ENCODE peak calls at places on chromosome 11, in four cellular contexts. C is HAP-1, K is GM23248, Z is psoas muscle. S is an unnamed sample.

GRCh38 chr11:128553662-128554392 is 33.5 kb downstream of the ETS1 start:
- DNase-seq in K (peak; percentile 13), C (no peak), Z (no peak), S (no peak)

GRCh38 chr11:12884751-12885318 is 124.3 kb upstream of the RASSF10 start:
- DNase-seq in K (peak; percentile 52), C (no peak), Z (no peak), S (no peak)

GRCh38 chr11:27705873-27706820 is 5.9 kb upstream of the BDNF start:
- DNase-seq in Z (no peak), K (peak; percentile 56), C (peak; percentile 14), S (no peak)

GRCh38 chr11:78460468-78460867 is 42.8 kb upstream of the GAB2 start:
- DNase-seq in C (no peak), K (peak; percentile 48), Z (no peak), S (no peak)

GRCh38 chr11:12234216-12234615 is 123.8 kb downstream of the MICAL2 start:
- DNase-seq in Z (no peak), K (no peak), C (no peak), S (no peak)

GRCh38 chr11:79667377-79667776 is 226.5 kb upstream of the TENM4 start:
- DNase-seq in C (no peak), Z (no peak), K (no peak), S (no peak)

GRCh38 chr11:61923166-61924015 is 6.0 kb upstream of the RAB3IL1 start:
- DNase-seq in K (peak; percentile 72), C (no peak), Z (peak; percentile 85), S (no peak)

GRCh38 chr11:102932678-102933077 is 22.9 kb downstream of the MMP13 start:
- DNase-seq in Z (no peak), K (peak; percentile 69), C (no peak), S (no peak)

GRCh38 chr11:94766656-94767291 is 1.4 kb upstream of the AMOTL1 start:
- DNase-seq in Z (no peak), K (peak; percentile 43), C (no peak), S (no peak)

GRCh38 chr11:6200975-6201374 is 2.0 kb downstream of the OR52W1 start:
- DNase-seq in Z (peak; percentile 66), K (no peak), C (peak; percentile 27), S (no peak)

GRCh38 chr11:120775986-120776682 is 247.8 kb upstream of the TBCEL start:
- DNase-seq in Z (no peak), C (no peak), K (no peak), S (no peak)

GRCh38 chr11:84437129-84438123 is 1151.3 kb upstream of the CCDC90B start:
- DNase-seq in K (peak; percentile 9), Z (no peak), C (no peak), S (peak; percentile 70)

GRCh38 chr11:118313242-118313641 is 8.7 kb downstream of the CD3E start:
- DNase-seq in K (peak; percentile 26), C (no peak), Z (no peak), S (no peak)

GRCh38 chr11:66509131-66509561 is 1.3 kb upstream of the BBS1 start:
- DNase-seq in C (no peak), Z (peak; percentile 44), K (no peak), S (no peak)

GRCh38 chr11:47468598-47469214 is 19.8 kb upstream of the RAPSN start:
- DNase-seq in K (peak; percentile 35), C (no peak), Z (no peak), S (no peak)

GRCh38 chr11:128282053-128282452 is 305.3 kb downstream of the ETS1 start:
- DNase-seq in C (no peak), Z (no peak), K (no peak), S (no peak)

GRCh38 chr11:60428517-60428916 is 855 bp upstream of the MS4A5 start:
- DNase-seq in K (peak; percentile 0), C (no peak), Z (no peak), S (no peak)

GRCh38 chr11:128506999-128507591 is 80.3 kb downstream of the ETS1 start:
- DNase-seq in K (peak; percentile 99), Z (peak; percentile 96), C (peak; percentile 7), S (no peak)

GRCh38 chr11:79973701-79974626 is 533.1 kb upstream of the TENM4 start:
- DNase-seq in C (no peak), Z (no peak), K (no peak), S (peak; percentile 5)

GRCh38 chr11:132780051-132780450 is 752.2 kb downstream of the OPCML start:
- DNase-seq in K (no peak), Z (no peak), C (no peak), S (no peak)

GRCh38 chr11:25755918-25756584 is 575.9 kb upstream of the ANO3 start:
- DNase-seq in Z (no peak), C (no peak), K (no peak), S (no peak)

GRCh38 chr11:32478277-32478731 is 43.0 kb upstream of the WT1 start:
- DNase-seq in Z (no peak), C (peak; percentile 27), K (no peak), S (no peak)

GRCh38 chr11:122646549-122647340 is 8.8 kb upstream of the UBASH3B start:
- DNase-seq in C (no peak), K (peak; percentile 89), Z (no peak), S (no peak)

GRCh38 chr11:62461740-62462522 is 43.1 kb downstream of the SCGB1A1 start:
- DNase-seq in Z (no peak), K (peak; percentile 73), C (no peak), S (no peak)

GRCh38 chr11:109138200-109138599 is 283.8 kb upstream of the C11orf87 start:
- DNase-seq in K (peak; percentile 15), C (no peak), Z (no peak), S (no peak)

GRCh38 chr11:120710354-120711187 is 199.0 kb downstream of the GRIK4 start:
- DNase-seq in Z (peak; percentile 71), K (peak; percentile 95), C (peak; percentile 86), S (no peak)

GRCh38 chr11:125250316-125250870 is 85.8 kb downstream of the PKNOX2 start:
- DNase-seq in C (no peak), K (no peak), Z (no peak), S (no peak)

GRCh38 chr11:93020248-93021088 is 51.0 kb downstream of the MTNR1B start:
- DNase-seq in Z (no peak), C (no peak), K (peak; percentile 60), S (no peak)

DNA sequence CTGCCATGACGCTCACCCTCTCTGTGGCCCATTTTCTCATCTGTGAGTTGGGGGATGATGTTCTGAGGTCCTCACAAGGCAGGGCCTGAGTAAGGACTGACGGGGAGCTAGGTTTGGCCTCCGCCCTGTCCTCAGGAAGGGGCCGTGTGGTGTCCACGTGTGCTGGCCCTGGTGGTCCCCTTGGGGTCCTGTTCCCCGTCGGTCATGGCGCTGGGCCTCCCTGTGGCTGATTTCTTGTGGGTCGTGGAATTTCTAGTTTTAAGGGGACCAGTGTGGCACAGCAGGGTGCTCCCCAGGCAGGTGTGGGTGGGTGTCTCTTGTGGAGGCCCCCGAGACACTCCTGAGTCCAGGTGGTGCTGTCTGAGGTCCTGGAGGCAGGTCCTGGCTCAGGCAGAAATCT is 5.9 kb downstream of the LINC01488 start:
- DNase-seq in C (no peak), K (no peak), Z (peak; percentile 27), S (no peak)
- H3K4me1 ChIP-seq in C (no peaks in the 10 kb centered on the region), K (no peaks in the 10 kb centered on the region), Z (peaks cover 10% of the 10 kb centered on the region), S (peaks cover 4% of the 10 kb centered on the region)

GRCh38 chr11:46359936-46360335 is 12.7 kb downstream of the DGKZ start:
- DNase-seq in K (no peak), Z (no peak), C (no peak), S (no peak)
- H3K4me1 ChIP-seq in K (peaks cover 40% of the 10 kb centered on the region), Z (peaks cover 31% of the 10 kb centered on the region), C (no peaks in the 10 kb centered on the region), S (peaks cover 10% of the 10 kb centered on the region)

GRCh38 chr11:64131657-64132387 is 34.1 kb downstream of the MACROD1 start:
- DNase-seq in Z (no peak), K (no peak), C (no peak), S (no peak)

GRCh38 chr11:64132388-64132771 is 33.5 kb downstream of the MACROD1 start:
- DNase-seq in K (no peak), C (no peak), Z (no peak), S (no peak)

GRCh38 chr11:64130618-64131017 is 35.3 kb downstream of the MACROD1 start:
- DNase-seq in K (no peak), C (no peak), Z (no peak), S (no peak)

GRCh38 chr11:64134963-64135362 is 30.9 kb downstream of the MACROD1 start:
- DNase-seq in C (no peak), Z (peak; percentile 77), K (no peak), S (no peak)

DNA sequence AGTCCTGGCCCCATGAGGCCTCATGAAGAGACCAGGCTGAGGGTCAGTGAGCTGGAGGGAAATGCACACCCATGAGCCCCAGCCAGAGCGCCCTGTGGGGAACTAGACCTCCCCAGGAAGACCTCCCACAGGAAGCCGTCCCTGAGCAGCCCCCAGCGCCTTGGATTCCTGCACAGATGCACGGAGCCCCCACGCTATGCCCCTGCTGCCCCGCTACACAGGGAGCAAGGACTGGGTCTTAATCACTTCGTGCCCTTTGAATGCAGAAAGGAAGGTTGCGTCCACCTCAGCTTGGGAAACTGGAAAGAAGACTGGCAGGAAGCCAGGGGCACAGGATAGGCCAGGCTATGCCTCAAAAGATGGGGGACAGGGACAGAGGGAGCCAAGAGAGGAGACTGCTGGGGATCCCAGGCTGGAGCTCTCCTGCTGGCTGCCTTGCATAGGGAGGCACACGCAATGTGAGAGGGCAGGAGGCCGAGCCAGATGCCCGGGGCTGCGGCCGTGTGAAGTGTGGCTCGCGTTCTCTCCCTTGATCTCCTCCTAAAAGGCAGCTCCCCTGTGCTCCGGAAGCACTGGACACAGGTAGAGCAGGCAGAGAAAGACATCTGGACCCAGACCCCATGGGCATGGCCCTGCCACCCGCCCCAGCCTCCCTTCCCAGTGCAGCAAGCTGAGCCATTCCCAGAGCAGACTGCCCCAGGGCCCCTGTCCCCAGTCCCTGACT is 32.8 kb downstream of the MACROD1 start:
- DNase-seq in K (no peak), Z (no peak), C (no peak), S (no peak)
- H3K4me1 ChIP-seq in K (no peaks in the 10 kb centered on the region), Z (peaks cover 33% of the 10 kb centered on the region), C (no peaks in the 10 kb centered on the region), S (peaks cover 3% of the 10 kb centered on the region)

DNA sequence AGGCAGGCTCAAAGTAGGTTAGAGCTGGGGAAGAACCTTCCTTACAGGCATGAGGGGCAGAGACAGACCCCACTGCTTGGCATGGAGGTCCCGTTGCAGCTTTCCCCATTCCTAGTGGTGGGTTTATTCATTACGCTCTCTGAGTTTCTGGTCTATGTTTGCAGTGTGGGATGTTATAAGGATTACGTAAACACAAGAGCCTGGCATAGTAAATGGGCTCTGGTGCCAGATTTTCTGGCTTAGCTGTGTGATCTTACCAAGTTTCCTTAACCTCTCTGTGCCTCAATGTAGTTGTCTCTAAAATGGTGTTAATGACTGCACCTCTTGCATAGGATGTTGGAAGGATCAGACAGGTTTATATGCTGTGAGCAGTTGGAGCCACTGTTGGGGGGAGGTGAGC is 15.1 kb downstream of the DTX4 start:
- DNase-seq in Z (no peak), K (no peak), C (no peak), S (no peak)
- H3K4me1 ChIP-seq in Z (no peaks in the 10 kb centered on the region), K (no peaks in the 10 kb centered on the region), C (no peaks in the 10 kb centered on the region), S (peaks cover 3% of the 10 kb centered on the region)

GRCh38 chr11:44600739-44601416 is 35.4 kb downstream of the CD82 start:
- DNase-seq in C (no peak), Z (no peak), K (no peak), S (no peak)
- H3K4me1 ChIP-seq in C (no peaks in the 10 kb centered on the region), Z (peaks cover 37% of the 10 kb centered on the region), K (no peaks in the 10 kb centered on the region), S (peaks cover 2% of the 10 kb centered on the region)